ENCODE peak calls at places on chromosomes 7 and 10, in five cellular contexts. S, U, Z, G and V are unnamed samples.

GRCh38 chr7:137657476-137658193 is 189.1 kb downstream of the DGKI start:
- DNase-seq in Z (no peak), U (no peak), S (no peak), G (no peak), V (no peak)

GRCh38 chr7:129144834-129145668 is 544 bp downstream of the TSPAN33 start:
- DNase-seq in G (no peak), S (no peak), Z (no peak), U (no peak), V (no peak)

GRCh38 chr10:119252051-119252465 is 44.7 kb downstream of the GRK5 start:
- DNase-seq in G (peak; percentile 44), Z (no peak), U (no peak), S (no peak), V (peak; percentile 49)

GRCh38 chr7:65265959-65266519 is 107.6 kb upstream of the ZNF92 start:
- DNase-seq in G (no peak), U (no peak), Z (no peak), S (no peak), V (no peak)

GRCh38 chr10:10677479-10677878 is 340.2 kb upstream of the CELF2 start:
- DNase-seq in U (peak; percentile 13), Z (peak; percentile 30), G (peak; percentile 66), S (no peak), V (peak; percentile 44)

GRCh38 chr7:105096306-105096705 is 82.3 kb downstream of the KMT2E start:
- DNase-seq in S (no peak), G (no peak), Z (no peak), U (no peak), V (no peak)

GRCh38 chr7:98341106-98341505 is 59.6 kb downstream of the BRI3 start:
- DNase-seq in Z (no peak), G (no peak), S (no peak), U (no peak), V (peak; percentile 82)

GRCh38 chr7:41292457-41292856 is 410.4 kb downstream of the INHBA start:
- DNase-seq in Z (no peak), U (no peak), G (no peak), S (no peak), V (peak; percentile 6)

GRCh38 chr7:29839302-29839701 is 33.0 kb downstream of the WIPF3 start:
- DNase-seq in S (no peak), Z (no peak), G (no peak), U (no peak), V (peak; percentile 66)

GRCh38 chr10:99958287-99958686 is 51.5 kb downstream of the DNMBP start:
- DNase-seq in Z (no peak), G (no peak), U (no peak), S (no peak), V (no peak)

GRCh38 chr10:58641708-58642107 is 129.0 kb downstream of the BICC1 start:
- DNase-seq in U (no peak), G (no peak), Z (no peak), S (no peak), V (peak; percentile 94)

DNA sequence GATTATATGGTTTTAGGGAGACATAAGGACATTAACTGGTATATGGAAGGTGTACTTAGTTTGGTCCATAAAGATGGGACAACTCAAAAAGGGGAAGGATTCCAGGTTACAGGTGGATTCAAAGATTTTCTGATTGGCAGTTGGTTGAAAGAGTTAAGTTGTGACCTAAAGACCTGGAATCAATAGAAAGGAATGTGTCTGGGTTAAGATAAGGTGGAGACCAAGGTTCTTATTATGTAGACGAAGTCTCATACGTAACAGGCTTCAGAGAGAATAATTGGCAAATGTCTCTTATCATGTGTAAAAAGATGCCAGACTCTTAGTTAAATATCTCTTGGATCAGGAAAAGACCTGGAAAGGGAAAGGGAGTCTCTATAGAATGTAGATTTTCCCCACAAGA is 1.0 kb upstream of the TRDMT1 start:
- DNase-seq in Z (no peak), G (no peak), U (no peak), S (no peak), V (no peak)
- H3K27ac ChIP-seq in Z (no peak overlapping the region), G (no peak overlapping the region), U (no peak overlapping the region), S (no peak overlapping the region), V (no peak overlapping the region)

GRCh38 chr7:107924841-107925490 is 34.0 kb downstream of the DLD start:
- DNase-seq in U (no peak), G (no peak), S (no peak), Z (no peak), V (no peak)
- H3K27ac ChIP-seq in U (no peak overlapping the region), G (no peak overlapping the region), S (no peak overlapping the region), Z (no peak overlapping the region), V (no peak overlapping the region)

GRCh38 chr10:126400641-126401040 is 12.4 kb upstream of the ADAM12 start:
- DNase-seq in U (no peak), S (no peak), Z (no peak), G (no peak), V (no peak)

GRCh38 chr10:126409821-126410220 is 21.5 kb upstream of the ADAM12 start:
- DNase-seq in U (no peak), S (no peak), G (peak; percentile 50), Z (no peak), V (no peak)

GRCh38 chr10:126408953-126409641 is 20.8 kb upstream of the ADAM12 start:
- DNase-seq in Z (no peak), U (no peak), S (no peak), G (no peak), V (no peak)

GRCh38 chr10:126407831-126408230 is 19.6 kb upstream of the ADAM12 start:
- DNase-seq in S (no peak), G (no peak), Z (no peak), U (no peak), V (peak; percentile 30)

GRCh38 chr10:126405239-126405785 is 17.0 kb upstream of the ADAM12 start:
- DNase-seq in S (no peak), G (no peak), Z (no peak), U (no peak), V (peak; percentile 54)
- H3K27ac ChIP-seq in S (no peak overlapping the region), G (no peak overlapping the region), Z (no peak overlapping the region), U (no peak overlapping the region), V (no peak overlapping the region)

DNA sequence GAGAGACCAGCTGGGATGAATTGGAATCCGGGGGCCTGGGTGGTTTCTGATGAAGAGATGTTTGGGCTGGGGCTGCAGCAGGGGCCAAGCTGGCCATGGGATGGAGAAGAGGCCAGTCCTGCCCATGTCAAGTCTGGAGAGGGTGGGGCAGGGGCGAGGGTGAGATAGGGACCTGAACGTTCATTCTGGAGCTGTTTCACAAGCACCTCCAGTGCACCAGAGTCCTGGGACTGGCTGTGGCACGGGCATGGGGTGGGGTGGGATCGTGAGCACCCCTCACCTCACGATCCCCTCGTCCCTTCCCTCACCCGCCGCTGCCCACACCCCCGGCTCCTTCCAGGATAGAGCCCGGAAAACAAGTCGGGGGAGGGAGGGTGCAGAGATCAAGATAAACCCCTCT is 25.8 kb upstream of the PSMG3 start:
- DNase-seq in Z (no peak), S (peak; percentile 51), U (no peak), G (no peak), V (no peak)
- H3K27ac ChIP-seq in Z (no peak overlapping the region), S (no peak overlapping the region), U (no peak overlapping the region), G (no peak overlapping the region), V (no peak overlapping the region)

GRCh38 chr10:28542728-28543127 is 9.8 kb downstream of the WAC start:
- DNase-seq in Z (no peak), S (no peak), G (no peak), U (no peak), V (no peak)

GRCh38 chr10:28540145-28540544 is 7.2 kb downstream of the WAC start:
- DNase-seq in Z (no peak), U (no peak), S (no peak), G (no peak), V (no peak)

GRCh38 chr10:28541695-28542365 is 8.9 kb downstream of the WAC start:
- DNase-seq in S (no peak), U (no peak), G (no peak), Z (no peak), V (no peak)

GRCh38 chr10:28545967-28546644 is 13.2 kb downstream of the WAC start:
- DNase-seq in U (no peak), G (no peak), S (no peak), Z (no peak), V (no peak)

DNA sequence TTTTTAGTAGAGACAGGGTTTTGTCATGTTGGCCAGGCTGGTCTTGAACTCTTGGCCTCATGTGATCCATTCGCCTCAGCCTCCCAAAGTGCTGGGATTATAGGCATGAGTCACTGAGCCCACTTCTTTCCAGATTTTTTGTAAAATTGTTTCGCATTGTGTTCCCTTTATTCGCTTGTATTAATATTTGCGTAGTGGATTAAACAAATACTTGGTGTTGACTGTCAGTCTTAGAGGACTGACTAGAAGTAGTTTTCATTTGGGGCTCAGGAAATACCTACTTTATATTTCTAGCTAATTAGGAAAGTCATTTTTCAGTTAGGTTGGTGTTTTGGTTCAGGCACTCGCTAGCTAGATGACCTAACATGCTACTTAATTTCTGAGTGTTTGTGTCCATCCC is 11.1 kb downstream of the WAC start:
- DNase-seq in G (no peak), Z (no peak), U (no peak), S (no peak), V (no peak)
- H3K27ac ChIP-seq in G (no peak overlapping the region), Z (peak overlapping the region; percentile 3), U (no peak overlapping the region), S (no peak overlapping the region), V (no peak overlapping the region)